ENCODE peak calls at places on chromosomes 7 and 10, in five cellular contexts. One of them, this sample, is unnamed.
A peak's percentile ranks its signal among the peaks of the same experiment; 100 is the strongest.

GRCh38 chr10:55822096-55822495 is 539.0 kb downstream of the ZWINT start:
- DNase-seq in A172: no peak
- DNase-seq in NCI-H526: no peak
- DNase-seq in HT1080: no peak
- DNase-seq in activated CD8-positive, alpha-beta memory T cell treated with anti-CD3 and anti-CD28 coated beads for 48 hours: no peak
- DNase-seq in this sample: no peak

GRCh38 chr7:96388620-96389383 is 66.9 kb upstream of the SLC25A13 start:
- DNase-seq in A172: peak; percentile 75
- DNase-seq in NCI-H526: no peak
- DNase-seq in HT1080: peak; percentile 86
- DNase-seq in activated CD8-positive, alpha-beta memory T cell treated with anti-CD3 and anti-CD28 coated beads for 48 hours: no peak
- DNase-seq in this sample: no peak

GRCh38 chr10:73916761-73917470 is 6.0 kb downstream of the PLAU start:
- DNase-seq in A172: no peak
- DNase-seq in NCI-H526: no peak
- DNase-seq in HT1080: peak; percentile 24
- DNase-seq in activated CD8-positive, alpha-beta memory T cell treated with anti-CD3 and anti-CD28 coated beads for 48 hours: no peak
- DNase-seq in this sample: no peak

GRCh38 chr7:26658080-26658697 is 206.2 kb downstream of the SKAP2 start:
- DNase-seq in A172: no peak
- DNase-seq in NCI-H526: no peak
- DNase-seq in HT1080: no peak
- DNase-seq in activated CD8-positive, alpha-beta memory T cell treated with anti-CD3 and anti-CD28 coated beads for 48 hours: no peak
- DNase-seq in this sample: no peak

GRCh38 chr10:63720689-63721088 is 199.5 kb downstream of the REEP3 start:
- DNase-seq in A172: no peak
- DNase-seq in NCI-H526: no peak
- DNase-seq in HT1080: no peak
- DNase-seq in activated CD8-positive, alpha-beta memory T cell treated with anti-CD3 and anti-CD28 coated beads for 48 hours: no peak
- DNase-seq in this sample: no peak

GRCh38 chr10:71837085-71837827 is 13.8 kb downstream of the PSAP start:
- DNase-seq in A172: no peak
- DNase-seq in NCI-H526: no peak
- DNase-seq in HT1080: no peak
- DNase-seq in activated CD8-positive, alpha-beta memory T cell treated with anti-CD3 and anti-CD28 coated beads for 48 hours: no peak
- DNase-seq in this sample: no peak

GRCh38 chr7:49060743-49061142 is 136.4 kb downstream of the CDC14C start:
- DNase-seq in A172: no peak
- DNase-seq in NCI-H526: no peak
- DNase-seq in HT1080: no peak
- DNase-seq in activated CD8-positive, alpha-beta memory T cell treated with anti-CD3 and anti-CD28 coated beads for 48 hours: no peak
- DNase-seq in this sample: no peak

GRCh38 chr7:98314469-98314868 is 33.0 kb downstream of the BRI3 start:
- DNase-seq in A172: no peak
- DNase-seq in NCI-H526: no peak
- DNase-seq in HT1080: no peak
- DNase-seq in activated CD8-positive, alpha-beta memory T cell treated with anti-CD3 and anti-CD28 coated beads for 48 hours: no peak
- DNase-seq in this sample: no peak

GRCh38 chr10:44647473-44647872 is 262.6 kb upstream of the CXCL12 start:
- DNase-seq in A172: no peak
- DNase-seq in NCI-H526: no peak
- DNase-seq in HT1080: no peak
- DNase-seq in activated CD8-positive, alpha-beta memory T cell treated with anti-CD3 and anti-CD28 coated beads for 48 hours: no peak
- DNase-seq in this sample: no peak

GRCh38 chr7:101943889-101944605 is 126.6 kb downstream of the CUX1 start:
- DNase-seq in A172: no peak
- DNase-seq in NCI-H526: no peak
- DNase-seq in HT1080: no peak
- DNase-seq in activated CD8-positive, alpha-beta memory T cell treated with anti-CD3 and anti-CD28 coated beads for 48 hours: no peak
- DNase-seq in this sample: no peak

GRCh38 chr7:156172638-156173037 is 360.4 kb upstream of the SHH start:
- DNase-seq in A172: no peak
- DNase-seq in NCI-H526: no peak
- DNase-seq in HT1080: no peak
- DNase-seq in activated CD8-positive, alpha-beta memory T cell treated with anti-CD3 and anti-CD28 coated beads for 48 hours: no peak
- DNase-seq in this sample: no peak

GRCh38 chr10:65808687-65809333 is 1117.0 kb upstream of the LRRTM3 start:
- DNase-seq in A172: no peak
- DNase-seq in NCI-H526: no peak
- DNase-seq in HT1080: no peak
- DNase-seq in activated CD8-positive, alpha-beta memory T cell treated with anti-CD3 and anti-CD28 coated beads for 48 hours: no peak
- DNase-seq in this sample: no peak

GRCh38 chr10:74887614-74888284 is 61.3 kb downstream of the KAT6B start:
- DNase-seq in A172: no peak
- DNase-seq in NCI-H526: no peak
- DNase-seq in HT1080: no peak
- DNase-seq in activated CD8-positive, alpha-beta memory T cell treated with anti-CD3 and anti-CD28 coated beads for 48 hours: no peak
- DNase-seq in this sample: no peak